ENCODE peak calls at places on chromosomes 12 and 14, in five cellular contexts. One of them, this sample, is unnamed.

GRCh38 chr14:71354142-71354541 is 446.9 kb downstream of the PCNX1 start:
- DNase-seq in LHCN-M2: no peak
- DNase-seq in caudate nucleus: no peak
- DNase-seq in activated naive CD4-positive, alpha-beta T cell treated with anti-CD3 and anti-CD28 coated beads for 36 hours: no peak
- DNase-seq in tibial nerve: no peak
- DNase-seq in this sample: no peak

GRCh38 chr12:195191-195590 is 18.8 kb downstream of the SLC6A12 start:
- DNase-seq in LHCN-M2: no peak
- DNase-seq in caudate nucleus: no peak
- DNase-seq in activated naive CD4-positive, alpha-beta T cell treated with anti-CD3 and anti-CD28 coated beads for 36 hours: no peak
- DNase-seq in tibial nerve: no peak
- DNase-seq in this sample: no peak

GRCh38 chr12:101257357-101257756 is 22.5 kb upstream of the UTP20 start:
- DNase-seq in LHCN-M2: no peak
- DNase-seq in caudate nucleus: no peak
- DNase-seq in activated naive CD4-positive, alpha-beta T cell treated with anti-CD3 and anti-CD28 coated beads for 36 hours: no peak
- DNase-seq in tibial nerve: no peak
- DNase-seq in this sample: no peak

GRCh38 chr12:122090759-122091535 is 12.4 kb downstream of the MLXIP start:
- DNase-seq in LHCN-M2: no peak
- DNase-seq in caudate nucleus: no peak
- DNase-seq in activated naive CD4-positive, alpha-beta T cell treated with anti-CD3 and anti-CD28 coated beads for 36 hours: no peak
- DNase-seq in tibial nerve: no peak
- DNase-seq in this sample: no peak

GRCh38 chr14:96121660-96122395 is 82.7 kb downstream of the C14orf132 start:
- DNase-seq in LHCN-M2: no peak
- DNase-seq in caudate nucleus: no peak
- DNase-seq in activated naive CD4-positive, alpha-beta T cell treated with anti-CD3 and anti-CD28 coated beads for 36 hours: no peak
- DNase-seq in tibial nerve: no peak
- DNase-seq in this sample: no peak

GRCh38 chr14:99574099-99574880 is 29.7 kb downstream of the CCDC85C start:
- DNase-seq in LHCN-M2: no peak
- DNase-seq in caudate nucleus: no peak
- DNase-seq in activated naive CD4-positive, alpha-beta T cell treated with anti-CD3 and anti-CD28 coated beads for 36 hours: no peak
- DNase-seq in tibial nerve: peak
- DNase-seq in this sample: no peak

GRCh38 chr12:112121780-112122565 is 3.4 kb upstream of the TRAFD1 start:
- DNase-seq in LHCN-M2: peak
- DNase-seq in caudate nucleus: no peak
- DNase-seq in activated naive CD4-positive, alpha-beta T cell treated with anti-CD3 and anti-CD28 coated beads for 36 hours: no peak
- DNase-seq in tibial nerve: peak
- DNase-seq in this sample: no peak

GRCh38 chr14:24297190-24297964 is 2.2 kb downstream of the DHRS1 start:
- DNase-seq in LHCN-M2: no peak
- DNase-seq in caudate nucleus: no peak
- DNase-seq in activated naive CD4-positive, alpha-beta T cell treated with anti-CD3 and anti-CD28 coated beads for 36 hours: no peak
- DNase-seq in tibial nerve: no peak
- DNase-seq in this sample: no peak

GRCh38 chr12:966715-967114 is 17.2 kb upstream of the RAD52 start:
- DNase-seq in LHCN-M2: no peak
- DNase-seq in caudate nucleus: no peak
- DNase-seq in activated naive CD4-positive, alpha-beta T cell treated with anti-CD3 and anti-CD28 coated beads for 36 hours: no peak
- DNase-seq in tibial nerve: no peak
- DNase-seq in this sample: peak

GRCh38 chr12:64635356-64635998 is 25.2 kb downstream of the RASSF3 start:
- DNase-seq in LHCN-M2: no peak
- DNase-seq in caudate nucleus: no peak
- DNase-seq in activated naive CD4-positive, alpha-beta T cell treated with anti-CD3 and anti-CD28 coated beads for 36 hours: no peak
- DNase-seq in tibial nerve: no peak
- DNase-seq in this sample: no peak

GRCh38 chr12:125180144-125180543 is 114.9 kb downstream of the AACS start:
- DNase-seq in LHCN-M2: no peak
- DNase-seq in caudate nucleus: no peak
- DNase-seq in activated naive CD4-positive, alpha-beta T cell treated with anti-CD3 and anti-CD28 coated beads for 36 hours: no peak
- DNase-seq in tibial nerve: no peak
- DNase-seq in this sample: no peak

GRCh38 chr12:42469355-42470006 is 120.1 kb downstream of the PRICKLE1 start:
- DNase-seq in LHCN-M2: no peak
- DNase-seq in caudate nucleus: no peak
- DNase-seq in activated naive CD4-positive, alpha-beta T cell treated with anti-CD3 and anti-CD28 coated beads for 36 hours: peak
- DNase-seq in tibial nerve: no peak
- DNase-seq in this sample: peak

GRCh38 chr14:99131632-99132271 is 140.2 kb downstream of the BCL11B start:
- DNase-seq in LHCN-M2: no peak
- DNase-seq in caudate nucleus: no peak
- DNase-seq in activated naive CD4-positive, alpha-beta T cell treated with anti-CD3 and anti-CD28 coated beads for 36 hours: no peak
- DNase-seq in tibial nerve: no peak
- DNase-seq in this sample: no peak

GRCh38 chr12:30043151-30043550 is 259.4 kb upstream of the TMTC1 start:
- DNase-seq in LHCN-M2: peak
- DNase-seq in caudate nucleus: no peak
- DNase-seq in activated naive CD4-positive, alpha-beta T cell treated with anti-CD3 and anti-CD28 coated beads for 36 hours: no peak
- DNase-seq in tibial nerve: no peak
- DNase-seq in this sample: no peak

GRCh38 chr14:24984846-24985589 is 64.9 kb downstream of the STXBP6 start:
- DNase-seq in LHCN-M2: no peak
- DNase-seq in caudate nucleus: no peak
- DNase-seq in activated naive CD4-positive, alpha-beta T cell treated with anti-CD3 and anti-CD28 coated beads for 36 hours: no peak
- DNase-seq in tibial nerve: no peak
- DNase-seq in this sample: no peak

GRCh38 chr12:111304642-111305071 is 64.2 kb downstream of the PHETA1 start:
- DNase-seq in LHCN-M2: peak
- DNase-seq in caudate nucleus: no peak
- DNase-seq in activated naive CD4-positive, alpha-beta T cell treated with anti-CD3 and anti-CD28 coated beads for 36 hours: peak
- DNase-seq in tibial nerve: no peak
- DNase-seq in this sample: peak

GRCh38 chr12:122244565-122245371 is 18.9 kb upstream of the DIABLO start:
- DNase-seq in LHCN-M2: no peak
- DNase-seq in caudate nucleus: no peak
- DNase-seq in activated naive CD4-positive, alpha-beta T cell treated with anti-CD3 and anti-CD28 coated beads for 36 hours: no peak
- DNase-seq in tibial nerve: no peak
- DNase-seq in this sample: no peak

GRCh38 chr12:40158592-40159111 is 52.8 kb upstream of the SLC2A13 start:
- DNase-seq in LHCN-M2: peak
- DNase-seq in caudate nucleus: no peak
- DNase-seq in activated naive CD4-positive, alpha-beta T cell treated with anti-CD3 and anti-CD28 coated beads for 36 hours: no peak
- DNase-seq in tibial nerve: no peak
- DNase-seq in this sample: peak

GRCh38 chr14:90454041-90455000 is 57.5 kb downstream of the CALM1 start:
- DNase-seq in LHCN-M2: peak
- DNase-seq in caudate nucleus: peak
- DNase-seq in activated naive CD4-positive, alpha-beta T cell treated with anti-CD3 and anti-CD28 coated beads for 36 hours: no peak
- DNase-seq in tibial nerve: peak
- DNase-seq in this sample: no peak

GRCh38 chr12:40668095-40668494 is 24.1 kb upstream of the CNTN1 start:
- DNase-seq in LHCN-M2: no peak
- DNase-seq in caudate nucleus: no peak
- DNase-seq in activated naive CD4-positive, alpha-beta T cell treated with anti-CD3 and anti-CD28 coated beads for 36 hours: no peak
- DNase-seq in tibial nerve: no peak
- DNase-seq in this sample: no peak

This sample was measured in HL-60.